ENCODE peak calls at places on chromosomes 7 and 10, in five cellular contexts. K, S, N, A and P are unnamed samples.

GRCh38 chr7:36967387-36967786 is 243.1 kb upstream of the AOAH start:
- DNase-seq in S (peak; percentile 79), N (peak; percentile 79), K (peak; percentile 63), A (no peak), P (peak; percentile 62)

GRCh38 chr7:341841-342638 is 52.1 kb downstream of the FOXL3 start:
- DNase-seq in S (no peak), A (no peak), K (no peak), N (peak; percentile 90), P (no peak)

GRCh38 chr7:40200791-40201190 is 66.0 kb downstream of the SUGCT start:
- DNase-seq in K (no peak), A (no peak), N (no peak), S (no peak), P (peak; percentile 87)

GRCh38 chr7:128932862-128933821 is 4.6 kb upstream of the IRF5 start:
- DNase-seq in K (no peak), N (no peak), A (peak; percentile 71), S (no peak), P (no peak)

GRCh38 chr7:45708046-45708950 is 134.1 kb downstream of the ADCY1 start:
- DNase-seq in K (no peak), N (no peak), A (no peak), S (no peak), P (no peak)

GRCh38 chr7:66921396-66921917 is 432 bp downstream of the TMEM248 start:
- DNase-seq in A (no peak), K (peak; percentile 84), S (peak; percentile 88), N (no peak), P (peak; percentile 52)

GRCh38 chr10:70756710-70757360 is 28.3 kb downstream of the TBATA start:
- DNase-seq in K (no peak), N (no peak), A (no peak), S (no peak), P (peak; percentile 48)

GRCh38 chr10:118045842-118046490 is 775 bp downstream of the RAB11FIP2 start:
- DNase-seq in A (peak; percentile 4), N (peak; percentile 15), S (no peak), K (no peak), P (peak; percentile 29)

GRCh38 chr7:111892568-111892967 is 313.6 kb downstream of the DOCK4 start:
- DNase-seq in S (no peak), N (no peak), A (no peak), K (no peak), P (no peak)

GRCh38 chr7:69962077-69962855 is 364.0 kb downstream of the AUTS2 start:
- DNase-seq in S (peak; percentile 24), A (peak; percentile 25), N (no peak), K (no peak), P (no peak)

GRCh38 chr7:33237034-33237433 is 107.7 kb downstream of the BBS9 start:
- DNase-seq in S (no peak), K (no peak), A (no peak), N (no peak), P (peak; percentile 6)

GRCh38 chr7:46206474-46207060 is 285.5 kb upstream of the IGFBP3 start:
- DNase-seq in K (no peak), S (no peak), A (peak; percentile 42), N (no peak), P (peak; percentile 32)

GRCh38 chr10:100828744-100829102 is 83.3 kb downstream of the PAX2 start:
- DNase-seq in N (no peak), K (peak; percentile 53), S (peak; percentile 82), A (no peak), P (no peak)

GRCh38 chr7:26397326-26397725 is 105.7 kb downstream of the SNX10 start:
- DNase-seq in K (no peak), A (no peak), S (peak; percentile 32), N (no peak), P (no peak)

GRCh38 chr10:31803606-31804195 is 124.9 kb downstream of the ARHGAP12 start:
- DNase-seq in A (no peak), S (no peak), N (no peak), K (no peak), P (no peak)
- H3K9ac ChIP-seq in A (no peak overlapping the region), S (no peak overlapping the region), N (no peak overlapping the region), K (no peak overlapping the region), P (no peak overlapping the region)

GRCh38 chr7:127158659-127159058 is 94.1 kb downstream of the GRM8 start:
- DNase-seq in S (no peak), K (peak; percentile 24), N (peak; percentile 1), A (no peak), P (no peak)
- TF ChIP-seq MXI1 in S (no peak), K (no peak), N (no peak), A (no peak), P (no peak)

DNA sequence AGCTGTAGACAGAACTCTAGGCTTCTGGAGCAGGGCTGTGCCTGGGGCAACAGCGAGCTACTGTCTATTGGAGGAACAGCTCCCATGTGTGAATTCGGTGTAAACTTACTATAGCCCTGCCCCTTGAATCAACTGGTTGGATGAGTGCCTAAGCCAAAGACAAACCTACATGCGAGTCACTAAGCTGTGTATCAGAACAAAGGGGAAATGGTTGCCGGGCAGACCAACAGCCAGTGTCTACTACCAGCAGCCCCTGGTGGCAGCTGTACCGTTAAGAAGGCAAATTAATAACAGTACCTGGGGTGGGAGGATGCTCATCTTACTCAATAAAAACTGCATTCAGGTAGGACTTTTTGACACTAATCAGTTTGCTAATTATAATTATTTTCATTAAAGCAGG is 343.7 kb downstream of the ACTR3B start:
- DNase-seq in N (no peak), S (no peak), K (no peak), A (no peak), P (no peak)
- TF ChIP-seq SMC3 in N (no peak), S (no peak), K (no peak), A (no peak), P (no peak)

DNA sequence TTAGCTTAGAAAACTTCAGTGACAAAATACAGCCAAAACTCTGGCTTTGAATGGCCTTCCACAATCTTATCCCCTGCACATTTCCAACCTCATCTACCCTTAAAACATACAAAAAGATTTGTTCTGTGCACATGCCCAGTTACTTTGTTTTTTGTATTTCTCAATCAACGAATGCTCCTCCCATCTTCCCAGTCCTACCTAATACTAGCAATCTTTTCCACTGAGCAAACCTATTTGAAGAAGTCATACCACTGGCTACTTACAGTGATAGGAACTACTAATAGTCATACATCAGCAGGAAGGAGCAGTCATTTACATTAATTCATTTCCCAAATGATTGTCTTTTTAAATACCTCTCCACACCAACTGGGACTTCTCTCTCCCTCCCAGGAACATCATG is 2.5 kb downstream of the USP54 start:
- DNase-seq in K (no peak), S (no peak), N (peak; percentile 47), A (no peak), P (peak; percentile 32)
- H3K9ac ChIP-seq in K (no peak overlapping the region), S (no peak overlapping the region), N (no peak overlapping the region), A (no peak overlapping the region), P (no peak overlapping the region)

GRCh38 chr10:19702215-19702614 is 114.0 kb upstream of the PLXDC2 start:
- DNase-seq in K (no peak), N (no peak), S (no peak), A (no peak), P (peak; percentile 66)
- TF ChIP-seq MXI1 in K (no peak), N (no peak), S (no peak), A (no peak), P (no peak)

DNA sequence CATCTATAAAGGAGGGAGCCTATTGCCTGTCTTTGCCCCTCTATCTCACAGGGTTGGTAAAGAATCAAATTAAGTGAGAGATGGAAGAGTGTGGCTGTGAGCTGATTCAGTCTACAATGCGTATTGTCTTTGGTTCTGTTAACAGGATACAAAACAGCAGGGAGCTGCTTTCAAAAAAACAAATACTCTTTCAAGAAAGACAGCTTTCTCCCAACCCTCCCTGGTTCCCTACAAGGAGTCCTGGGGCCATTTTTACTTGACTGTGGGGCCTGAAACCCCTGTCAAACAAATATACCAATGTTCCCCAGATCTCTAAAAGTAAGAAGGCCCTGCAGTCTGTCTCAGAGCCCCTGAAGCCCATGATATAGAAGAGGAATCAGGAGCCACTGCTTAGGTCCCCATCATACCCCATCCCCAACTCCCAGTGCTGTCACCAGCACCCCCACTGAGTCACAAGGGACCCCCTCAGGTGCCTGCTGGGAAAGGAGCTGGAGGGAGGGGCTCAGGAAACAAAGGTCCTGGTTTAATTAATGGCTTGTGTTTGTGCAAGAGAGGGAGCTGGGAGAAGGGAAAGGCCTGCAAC is 182.1 kb upstream of the GHITM start:
- DNase-seq in N (no peak), S (no peak), A (no peak), K (no peak), P (no peak)
- TF ChIP-seq SMC3 in N (no peak), S (no peak), A (no peak), K (no peak), P (no peak)

DNA sequence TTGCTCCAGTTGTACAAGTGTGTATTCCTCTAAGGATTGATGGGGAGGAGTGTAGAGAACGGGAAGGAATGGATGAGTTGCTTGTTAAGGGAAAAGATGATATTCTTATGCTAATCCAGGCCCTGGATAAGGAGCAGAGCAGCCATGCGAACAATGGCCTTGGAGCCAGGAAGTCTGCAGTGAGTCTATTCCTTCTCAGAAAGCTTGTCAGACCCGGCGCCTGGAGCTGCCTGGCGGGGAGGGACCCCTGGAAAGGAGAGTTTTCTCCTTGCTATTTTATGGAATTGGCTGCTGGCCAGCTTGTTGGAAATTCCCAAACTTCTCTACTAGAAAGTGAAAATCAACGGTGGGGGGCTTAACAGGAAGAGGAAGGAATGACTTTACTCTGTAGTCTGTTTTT is 89.1 kb downstream of the MMRN2 start:
- DNase-seq in S (no peak), K (no peak), A (no peak), N (no peak), P (peak; percentile 47)
- H3K9ac ChIP-seq in S (peak overlapping the region; percentile 37), K (no peak overlapping the region), A (no peak overlapping the region), N (no peak overlapping the region), P (no peak overlapping the region)

DNA sequence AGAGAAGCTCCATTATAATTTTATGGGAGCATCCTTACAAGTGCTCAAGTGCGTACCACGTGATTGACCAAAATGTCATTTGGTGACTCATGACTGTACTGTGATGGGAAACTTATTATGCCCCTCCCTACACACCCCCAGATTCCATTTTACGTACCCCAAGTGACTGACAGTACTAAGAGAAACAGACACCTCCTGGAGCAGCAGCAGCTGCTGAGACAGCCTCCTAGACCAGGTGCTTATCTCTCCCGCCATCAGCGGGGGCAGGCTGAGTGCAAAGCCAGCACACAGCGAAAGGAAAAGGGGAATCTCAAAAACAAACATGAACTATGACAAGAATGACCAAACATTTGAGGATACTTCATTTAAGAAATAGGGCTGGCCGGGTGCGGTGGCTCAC is 4.2 kb upstream of the ADAM12 start:
- DNase-seq in S (no peak), K (no peak), A (no peak), N (no peak), P (no peak)
- TF ChIP-seq MXI1 in S (no peak), K (no peak), A (no peak), N (no peak), P (no peak)

DNA sequence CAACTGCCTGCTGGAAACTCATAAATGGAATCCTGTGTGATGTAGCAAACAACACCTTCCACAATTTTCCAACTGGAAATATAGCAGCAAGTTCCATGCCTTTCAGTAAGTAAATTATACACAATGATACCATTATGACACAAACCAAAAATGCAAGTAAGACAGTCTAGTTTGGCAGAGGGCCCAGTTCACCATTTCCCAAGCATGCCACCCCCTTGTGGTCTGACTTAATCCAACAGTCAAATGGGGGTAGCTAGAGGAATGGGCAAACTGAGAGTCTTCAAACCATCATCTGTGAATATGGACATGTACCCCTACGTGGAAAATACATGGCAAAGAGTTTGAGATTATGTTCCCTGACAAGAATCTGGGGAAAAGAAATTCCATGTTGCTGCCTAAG is 137.6 kb upstream of the VWC2 start:
- DNase-seq in A (no peak), N (no peak), S (no peak), K (no peak), P (no peak)
- TF ChIP-seq SMC3 in A (no peak), N (no peak), S (no peak), K (no peak), P (no peak)